ENCODE peak calls at places on chromosome 5, in seven cellular contexts. O, P, L, A, Q, Y and N are unnamed samples.

GRCh38 chr5:180605554-180606214 is 14.4 kb upstream of the SCGB3A1 start:
- DNase-seq in O (no peak), P (peak), L (peak), A (peak), Q (peak), Y (peak), N (peak)

GRCh38 chr5:15037247-15037908 is 165.8 kb upstream of the ANKH start:
- DNase-seq in O (no peak), P (no peak), L (no peak), A (no peak), Q (no peak), Y (no peak), N (no peak)

GRCh38 chr5:174204914-174205313 is 159.4 kb downstream of the NSG2 start:
- DNase-seq in O (no peak), P (no peak), L (no peak), A (no peak), Q (peak), Y (no peak), N (no peak)

GRCh38 chr5:6737043-6737941 is 24.1 kb downstream of the TENT4A start:
- DNase-seq in O (no peak), P (no peak), L (no peak), A (no peak), Q (no peak), Y (no peak), N (no peak)

GRCh38 chr5:66511491-66511890 is 84.7 kb upstream of the MAST4 start:
- DNase-seq in O (no peak), P (no peak), L (no peak), A (no peak), Q (no peak), Y (no peak), N (no peak)

GRCh38 chr5:36458746-36459145 is 147.7 kb upstream of the SLC1A3 start:
- DNase-seq in O (no peak), P (no peak), L (no peak), A (no peak), Q (no peak), Y (no peak), N (no peak)

GRCh38 chr5:55714749-55715148 is 2.6 kb upstream of the SLC38A9 start:
- DNase-seq in O (no peak), P (no peak), L (no peak), A (no peak), Q (no peak), Y (no peak), N (no peak)

GRCh38 chr5:122999947-123000563 is 36.5 kb downstream of the PPIC start:
- DNase-seq in O (no peak), P (peak), L (peak), A (peak), Q (peak), Y (no peak), N (no peak)

GRCh38 chr5:160555836-160556660 is 134.4 kb downstream of the PTTG1 start:
- DNase-seq in O (no peak), P (no peak), L (no peak), A (no peak), Q (no peak), Y (no peak), N (no peak)

GRCh38 chr5:73303139-73304079 is 130.4 kb downstream of the TMEM174 start:
- DNase-seq in O (peak), P (no peak), L (no peak), A (no peak), Q (peak), Y (no peak), N (no peak)

GRCh38 chr5:132526290-132526973 is 16.9 kb downstream of the IL5 start:
- DNase-seq in O (no peak), P (peak), L (peak), A (peak), Q (peak), Y (no peak), N (no peak)

GRCh38 chr5:6772886-6773285 is 59.7 kb downstream of the TENT4A start:
- DNase-seq in O (no peak), P (no peak), L (no peak), A (no peak), Q (no peak), Y (peak), N (no peak)

GRCh38 chr5:55853818-55854217 is 2.7 kb downstream of the IL31RA start:
- DNase-seq in O (no peak), P (no peak), L (no peak), A (no peak), Q (no peak), Y (no peak), N (no peak)

GRCh38 chr5:10377081-10377480 is 23.6 kb downstream of the MARCHF6 start:
- DNase-seq in O (no peak), P (no peak), L (no peak), A (no peak), Q (no peak), Y (no peak), N (no peak)

GRCh38 chr5:140544986-140545385 is 2.5 kb upstream of the EIF4EBP3 start:
- DNase-seq in O (no peak), P (no peak), L (no peak), A (no peak), Q (peak), Y (no peak), N (no peak)

GRCh38 chr5:149320791-149321330 is 24.4 kb upstream of the GRPEL2 start:
- DNase-seq in O (no peak), P (peak), L (peak), A (peak), Q (no peak), Y (no peak), N (peak)

GRCh38 chr5:149358294-149358651 is 427 bp downstream of the PCYOX1L start:
- DNase-seq in O (no peak), P (peak), L (no peak), A (no peak), Q (no peak), Y (peak), N (no peak)

GRCh38 chr5:7597058-7597457 is 201.1 kb downstream of the ADCY2 start:
- DNase-seq in O (no peak), P (peak), L (no peak), A (no peak), Q (no peak), Y (no peak), N (peak)

GRCh38 chr5:36407396-36407795 is 105.7 kb upstream of the RANBP3L start:
- DNase-seq in O (no peak), P (no peak), L (no peak), A (no peak), Q (no peak), Y (no peak), N (no peak)

GRCh38 chr5:159891371-159891770 is 24.9 kb upstream of the ADRA1B start:
- DNase-seq in O (no peak), P (no peak), L (no peak), A (no peak), Q (no peak), Y (no peak), N (no peak)

GRCh38 chr5:27472000-27472763 is 433.8 kb upstream of the CDH9 start:
- DNase-seq in O (no peak), P (no peak), L (peak), A (no peak), Q (peak), Y (no peak), N (no peak)

GRCh38 chr5:111848374-111848914 is 91.5 kb upstream of the NREP start:
- DNase-seq in O (no peak), P (no peak), L (no peak), A (no peak), Q (no peak), Y (no peak), N (no peak)

GRCh38 chr5:72693001-72693442 is 123.4 kb upstream of the TNPO1 start:
- DNase-seq in O (no peak), P (no peak), L (no peak), A (no peak), Q (no peak), Y (no peak), N (no peak)

GRCh38 chr5:119131530-119132313 is 60.8 kb downstream of the DMXL1 start:
- DNase-seq in O (no peak), P (no peak), L (no peak), A (no peak), Q (no peak), Y (no peak), N (no peak)

GRCh38 chr5:148125641-148126040 is 42.7 kb upstream of the SPINK14 start:
- DNase-seq in O (no peak), P (no peak), L (peak), A (no peak), Q (no peak), Y (no peak), N (no peak)

GRCh38 chr5:78756853-78757252 is 108.3 kb upstream of the LHFPL2 start:
- DNase-seq in O (no peak), P (no peak), L (no peak), A (no peak), Q (no peak), Y (no peak), N (no peak)
- H3K4me3 ChIP-seq in O (no peak), P (no peak), L (peak), A (no peak), Q (no peak), Y (no peak), N (no peak)

DNA sequence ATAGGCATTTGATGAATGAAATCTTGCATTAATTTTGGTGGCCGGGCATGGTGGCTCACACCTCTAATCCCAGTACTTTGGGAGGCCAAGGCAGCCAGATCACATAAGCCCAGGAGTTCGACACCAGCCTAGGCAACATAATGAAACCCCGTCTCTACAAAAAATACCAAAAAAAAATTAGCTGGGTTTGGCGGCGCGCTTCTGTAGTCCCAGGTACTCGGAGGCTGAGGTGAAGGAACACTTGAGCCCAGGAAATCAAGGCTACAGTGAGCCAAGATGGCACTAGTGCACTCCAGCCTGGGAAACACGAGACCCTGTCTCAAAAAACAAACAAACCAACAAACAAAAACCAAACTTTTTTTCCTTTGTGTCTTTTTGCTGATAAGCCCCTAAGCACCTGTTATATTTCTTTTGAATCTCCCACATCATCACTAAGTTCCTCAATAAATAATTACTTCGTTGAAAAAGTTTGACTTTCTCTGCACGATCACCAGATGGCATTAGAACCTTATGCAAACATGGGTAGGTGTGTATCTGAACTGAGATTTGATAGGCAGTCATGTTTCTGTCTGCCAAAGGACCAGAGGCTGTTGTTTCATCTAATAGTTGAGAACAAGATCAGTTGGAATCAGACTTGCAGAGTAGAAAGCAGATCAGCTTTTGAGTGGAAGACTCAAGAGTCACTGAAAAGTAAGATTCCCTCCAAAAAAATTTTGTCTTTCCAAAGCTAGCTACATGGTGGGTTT is 5.5 kb upstream of the MATR3 start:
- DNase-seq in O (no peak), P (no peak), L (no peak), A (no peak), Q (no peak), Y (no peak), N (no peak)
- TF ChIP-seq CTCF in O (no peak), P (peak), L (peak), A (peak), Q (no peak), Y (peak), N (no peak)

GRCh38 chr5:157535042-157535865 is 40.3 kb downstream of the ADAM19 start:
- DNase-seq in O (no peak), P (no peak), L (peak), A (no peak), Q (no peak), Y (no peak), N (no peak)
- TF ChIP-seq POLR2AphosphoS5 in O (no peak), P (peak), L (no peak), A (no peak), Q (no peak), Y (no peak), N (no peak)

DNA sequence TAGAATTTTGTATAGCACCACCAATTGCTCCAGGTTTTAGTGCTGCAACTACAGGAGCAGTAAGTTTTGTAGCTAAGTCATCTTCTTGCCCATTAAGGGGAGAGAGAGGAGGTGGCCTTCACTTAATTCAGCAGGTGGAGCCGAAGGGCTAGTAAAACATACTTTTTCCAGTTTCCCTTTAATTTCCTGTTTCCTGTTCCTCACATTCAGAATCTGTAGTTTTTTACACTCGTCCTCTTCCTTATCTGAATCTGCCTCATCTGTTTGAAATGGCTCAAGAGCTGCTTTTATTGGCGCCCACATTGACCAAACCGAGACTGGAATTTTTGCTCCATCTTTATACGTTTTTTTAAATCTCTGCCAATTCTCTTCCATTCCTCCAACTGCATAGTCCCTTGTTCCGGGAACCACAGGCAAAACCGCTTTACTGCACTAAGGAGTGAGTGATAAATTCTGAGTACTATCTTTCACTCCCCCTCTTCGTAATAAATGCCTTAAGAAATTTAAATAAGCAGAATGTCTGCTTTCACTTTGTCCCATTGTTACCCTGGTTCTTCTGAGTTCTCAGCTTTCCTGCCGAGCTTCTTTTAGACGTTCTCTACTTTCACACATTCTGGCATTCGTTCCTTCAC is 133.9 kb downstream of the DROSHA start:
- DNase-seq in O (no peak), P (no peak), L (no peak), A (no peak), Q (no peak), Y (no peak), N (no peak)
- H3K4me3 ChIP-seq in O (peak), P (no peak), L (no peak), A (no peak), Q (no peak), Y (no peak), N (no peak)

GRCh38 chr5:110790673-110791072 is 51.9 kb downstream of the SLC25A46 start:
- DNase-seq in O (no peak), P (no peak), L (no peak), A (no peak), Q (no peak), Y (no peak), N (no peak)
- TF ChIP-seq CTCF in O (no peak), P (no peak), L (no peak), A (no peak), Q (no peak), Y (no peak), N (no peak)

GRCh38 chr5:124847907-124848306 is 101.5 kb upstream of the ZNF608 start:
- DNase-seq in O (no peak), P (no peak), L (no peak), A (no peak), Q (no peak), Y (no peak), N (no peak)
- TF ChIP-seq POLR2AphosphoS5 in O (no peak), P (no peak), L (no peak), A (no peak), Q (no peak), Y (no peak), N (no peak)

DNA sequence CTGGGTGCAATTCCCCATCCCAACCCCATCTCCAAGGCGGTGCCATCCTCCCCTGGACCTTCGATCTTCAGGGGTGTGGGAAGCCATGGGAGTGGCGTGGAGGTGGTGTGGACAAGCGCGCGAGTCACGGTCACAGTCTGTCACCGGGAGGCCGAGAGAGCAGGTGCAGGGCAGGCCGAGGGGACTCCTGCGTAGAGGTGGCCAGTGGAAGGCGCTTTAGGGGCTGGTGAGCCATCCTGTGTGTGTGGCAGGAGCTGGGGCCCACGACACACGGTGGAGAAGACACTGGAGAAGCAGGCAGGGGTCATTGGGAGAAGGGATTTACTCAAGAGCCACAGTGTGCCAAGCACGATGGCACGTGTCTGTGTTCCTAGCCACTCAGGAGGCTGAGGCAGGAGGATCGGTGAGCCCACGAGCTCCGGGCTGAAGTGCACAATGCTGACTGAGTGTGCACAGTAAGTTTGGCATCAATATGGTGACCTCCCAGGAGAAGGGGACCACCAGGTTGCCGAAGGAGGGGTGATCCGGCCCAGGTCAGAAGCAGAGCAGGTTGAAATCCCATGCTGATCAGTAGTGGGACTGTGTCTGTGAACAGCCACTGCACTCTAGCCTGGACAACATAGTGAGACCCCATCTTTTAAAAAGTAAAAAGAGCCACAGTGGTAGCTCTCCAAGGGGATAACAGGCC is 145.1 kb upstream of the PHYKPL start:
- DNase-seq in O (no peak), P (no peak), L (no peak), A (no peak), Q (no peak), Y (no peak), N (no peak)
- H3K4me3 ChIP-seq in O (no peak), P (no peak), L (no peak), A (no peak), Q (no peak), Y (no peak), N (no peak)